ENCODE peak calls at places on chromosomes 13 and 19, in six cellular contexts. One of them, this sample, is unnamed.

GRCh38 chr19:36151144-36152051 is 849 bp downstream of the COX7A1 start:
- DNase-seq in Calu3: no peak
- DNase-seq in progenitor cell of endocrine pancreas: no peak
- DNase-seq in cardiac fibroblast: peak
- DNase-seq in AG04449: no peak
- DNase-seq in MCF 10A: no peak
- DNase-seq in this sample: no peak

GRCh38 chr19:2289714-2290435 is 7.9 kb upstream of the PEAK3 start:
- DNase-seq in progenitor cell of endocrine pancreas: no peak
- DNase-seq in MCF 10A: no peak
- DNase-seq in cardiac fibroblast: no peak
- DNase-seq in Calu3: no peak
- DNase-seq in AG04449: no peak
- DNase-seq in this sample: no peak

GRCh38 chr19:36097036-36097435 is 13.9 kb upstream of the OVOL3 start:
- DNase-seq in cardiac fibroblast: no peak
- DNase-seq in MCF 10A: no peak
- DNase-seq in progenitor cell of endocrine pancreas: no peak
- DNase-seq in AG04449: no peak
- DNase-seq in Calu3: no peak
- DNase-seq in this sample: no peak

GRCh38 chr13:38965281-38965680 is 25.4 kb downstream of the STOML3 start:
- DNase-seq in progenitor cell of endocrine pancreas: no peak
- DNase-seq in MCF 10A: no peak
- DNase-seq in AG04449: no peak
- DNase-seq in cardiac fibroblast: no peak
- DNase-seq in Calu3: no peak
- DNase-seq in this sample: no peak

GRCh38 chr19:6564393-6564792 is 26.6 kb downstream of the CD70 start:
- DNase-seq in AG04449: no peak
- DNase-seq in Calu3: no peak
- DNase-seq in MCF 10A: peak
- DNase-seq in cardiac fibroblast: peak
- DNase-seq in progenitor cell of endocrine pancreas: no peak
- DNase-seq in this sample: no peak

GRCh38 chr19:47113446-47114348 is at the start of gene ZC3H4:
- DNase-seq in MCF 10A: peak
- DNase-seq in cardiac fibroblast: peak
- DNase-seq in progenitor cell of endocrine pancreas: peak
- DNase-seq in AG04449: peak
- DNase-seq in Calu3: peak
- DNase-seq in this sample: peak

GRCh38 chr13:71242191-71242590 is 624.8 kb downstream of the DACH1 start:
- DNase-seq in Calu3: no peak
- DNase-seq in MCF 10A: no peak
- DNase-seq in cardiac fibroblast: peak
- DNase-seq in AG04449: no peak
- DNase-seq in progenitor cell of endocrine pancreas: no peak
- DNase-seq in this sample: no peak

GRCh38 chr13:26348966-26349365 is 95.0 kb downstream of the CDK8 start:
- DNase-seq in MCF 10A: no peak
- DNase-seq in cardiac fibroblast: no peak
- DNase-seq in Calu3: no peak
- DNase-seq in AG04449: no peak
- DNase-seq in progenitor cell of endocrine pancreas: no peak
- DNase-seq in this sample: no peak

GRCh38 chr13:51800456-51800855 is 3.5 kb downstream of the DHRS12 start:
- DNase-seq in progenitor cell of endocrine pancreas: no peak
- DNase-seq in MCF 10A: no peak
- DNase-seq in Calu3: no peak
- DNase-seq in AG04449: no peak
- DNase-seq in cardiac fibroblast: no peak
- DNase-seq in this sample: no peak

GRCh38 chr19:37931941-37932655 is 25.1 kb downstream of the SIPA1L3 start:
- DNase-seq in AG04449: no peak
- DNase-seq in Calu3: peak
- DNase-seq in progenitor cell of endocrine pancreas: peak
- DNase-seq in MCF 10A: peak
- DNase-seq in cardiac fibroblast: peak
- DNase-seq in this sample: peak

GRCh38 chr13:25733696-25734435 is 317.9 kb downstream of the SHISA2 start:
- DNase-seq in cardiac fibroblast: no peak
- DNase-seq in MCF 10A: no peak
- DNase-seq in Calu3: no peak
- DNase-seq in AG04449: no peak
- DNase-seq in progenitor cell of endocrine pancreas: no peak
- DNase-seq in this sample: no peak

GRCh38 chr13:113448885-113449692 is 4.2 kb downstream of the ADPRHL1 start:
- DNase-seq in AG04449: no peak
- DNase-seq in progenitor cell of endocrine pancreas: no peak
- DNase-seq in MCF 10A: peak
- DNase-seq in Calu3: peak
- DNase-seq in cardiac fibroblast: peak
- DNase-seq in this sample: no peak

GRCh38 chr19:38502410-38503143 is 69.1 kb downstream of the RYR1 start:
- DNase-seq in MCF 10A: no peak
- DNase-seq in progenitor cell of endocrine pancreas: no peak
- DNase-seq in AG04449: no peak
- DNase-seq in Calu3: no peak
- DNase-seq in cardiac fibroblast: no peak
- DNase-seq in this sample: no peak

GRCh38 chr19:4559569-4559968 is at the start of gene SEMA6B:
- DNase-seq in AG04449: no peak
- DNase-seq in Calu3: no peak
- DNase-seq in MCF 10A: no peak
- DNase-seq in progenitor cell of endocrine pancreas: no peak
- DNase-seq in cardiac fibroblast: peak
- DNase-seq in this sample: no peak

GRCh38 chr13:41216160-41216559 is 21.8 kb upstream of the KBTBD7 start:
- DNase-seq in cardiac fibroblast: peak
- DNase-seq in Calu3: no peak
- DNase-seq in progenitor cell of endocrine pancreas: no peak
- DNase-seq in AG04449: no peak
- DNase-seq in MCF 10A: no peak
- DNase-seq in this sample: no peak

GRCh38 chr19:44741841-44742352 is 6.6 kb upstream of the BCL3 start:
- DNase-seq in MCF 10A: peak
- DNase-seq in cardiac fibroblast: peak
- DNase-seq in Calu3: peak
- DNase-seq in progenitor cell of endocrine pancreas: no peak
- DNase-seq in AG04449: peak
- DNase-seq in this sample: peak

GRCh38 chr13:113052971-113053370 is 52.6 kb upstream of the F7 start:
- DNase-seq in Calu3: no peak
- DNase-seq in AG04449: no peak
- DNase-seq in MCF 10A: no peak
- DNase-seq in cardiac fibroblast: no peak
- DNase-seq in progenitor cell of endocrine pancreas: no peak
- DNase-seq in this sample: no peak

GRCh38 chr19:33469171-33470039 is 52.2 kb downstream of the PEPD start:
- DNase-seq in progenitor cell of endocrine pancreas: no peak
- DNase-seq in Calu3: no peak
- DNase-seq in AG04449: no peak
- DNase-seq in cardiac fibroblast: no peak
- DNase-seq in MCF 10A: no peak
- DNase-seq in this sample: no peak

GRCh38 chr19:30229524-30230174 is 142.5 kb upstream of the ZNF536 start:
- DNase-seq in progenitor cell of endocrine pancreas: no peak
- DNase-seq in AG04449: no peak
- DNase-seq in Calu3: no peak
- DNase-seq in MCF 10A: no peak
- DNase-seq in cardiac fibroblast: no peak
- DNase-seq in this sample: no peak

GRCh38 chr19:53915000-53915399 is 5.9 kb downstream of the CACNG7 start:
- DNase-seq in Calu3: no peak
- DNase-seq in MCF 10A: no peak
- DNase-seq in progenitor cell of endocrine pancreas: no peak
- DNase-seq in cardiac fibroblast: no peak
- DNase-seq in AG04449: no peak
- DNase-seq in this sample: no peak

GRCh38 chr13:113489171-113489548 is 1.4 kb downstream of the DCUN1D2 start:
- DNase-seq in AG04449: no peak
- DNase-seq in Calu3: peak
- DNase-seq in cardiac fibroblast: no peak
- DNase-seq in progenitor cell of endocrine pancreas: no peak
- DNase-seq in MCF 10A: peak
- DNase-seq in this sample: no peak

GRCh38 chr13:94583926-94584325 is 12.0 kb downstream of the TGDS start:
- DNase-seq in cardiac fibroblast: peak
- DNase-seq in AG04449: no peak
- DNase-seq in Calu3: no peak
- DNase-seq in progenitor cell of endocrine pancreas: no peak
- DNase-seq in MCF 10A: no peak
- DNase-seq in this sample: no peak

GRCh38 chr19:45667620-45668341 is at the start of gene GIPR:
- DNase-seq in AG04449: no peak
- DNase-seq in progenitor cell of endocrine pancreas: peak
- DNase-seq in cardiac fibroblast: no peak
- DNase-seq in Calu3: peak
- DNase-seq in MCF 10A: peak
- DNase-seq in this sample: no peak

GRCh38 chr13:77874406-77874805 is 44.2 kb downstream of the EDNRB start:
- DNase-seq in Calu3: no peak
- DNase-seq in cardiac fibroblast: peak
- DNase-seq in progenitor cell of endocrine pancreas: no peak
- DNase-seq in AG04449: no peak
- DNase-seq in MCF 10A: peak
- DNase-seq in this sample: no peak

GRCh38 chr13:114142640-114143490 is 10.4 kb upstream of the RASA3 start:
- DNase-seq in MCF 10A: no peak
- DNase-seq in AG04449: no peak
- DNase-seq in Calu3: no peak
- DNase-seq in cardiac fibroblast: no peak
- DNase-seq in progenitor cell of endocrine pancreas: no peak
- DNase-seq in this sample: no peak

GRCh38 chr19:2663920-2664571 is 38.4 kb downstream of the GNG7 start:
- DNase-seq in progenitor cell of endocrine pancreas: no peak
- DNase-seq in AG04449: no peak
- DNase-seq in Calu3: no peak
- DNase-seq in MCF 10A: no peak
- DNase-seq in cardiac fibroblast: peak
- DNase-seq in this sample: no peak

GRCh38 chr13:97948041-97948440 is 5.4 kb upstream of the IPO5 start:
- DNase-seq in Calu3: no peak
- DNase-seq in progenitor cell of endocrine pancreas: no peak
- DNase-seq in AG04449: no peak
- DNase-seq in MCF 10A: peak
- DNase-seq in cardiac fibroblast: no peak
- DNase-seq in this sample: no peak

GRCh38 chr19:39263912-39264305 is 4.3 kb upstream of the IFNL2 start:
- DNase-seq in cardiac fibroblast: no peak
- DNase-seq in progenitor cell of endocrine pancreas: no peak
- DNase-seq in AG04449: no peak
- DNase-seq in MCF 10A: no peak
- DNase-seq in Calu3: no peak
- DNase-seq in this sample: no peak

GRCh38 chr13:21964686-21965085 is 293.8 kb downstream of the FGF9 start:
- DNase-seq in Calu3: no peak
- DNase-seq in progenitor cell of endocrine pancreas: no peak
- DNase-seq in AG04449: no peak
- DNase-seq in MCF 10A: no peak
- DNase-seq in cardiac fibroblast: no peak
- DNase-seq in this sample: no peak

GRCh38 chr19:1469936-1470863 is 8.8 kb downstream of the C19orf25 start:
- DNase-seq in Calu3: peak
- DNase-seq in cardiac fibroblast: no peak
- DNase-seq in progenitor cell of endocrine pancreas: no peak
- DNase-seq in AG04449: no peak
- DNase-seq in MCF 10A: peak
- DNase-seq in this sample: no peak

GRCh38 chr19:50155520-50156109 is 7.5 kb downstream of the IZUMO2 start:
- DNase-seq in Calu3: no peak
- DNase-seq in MCF 10A: no peak
- DNase-seq in AG04449: no peak
- DNase-seq in cardiac fibroblast: no peak
- DNase-seq in progenitor cell of endocrine pancreas: no peak
- DNase-seq in this sample: no peak
- TF ChIP-seq CTCF in Calu3: peak
- TF ChIP-seq CTCF in MCF 10A: no peak
- TF ChIP-seq CTCF in AG04449: no peak
- TF ChIP-seq CTCF in cardiac fibroblast: no peak
- TF ChIP-seq CTCF in progenitor cell of endocrine pancreas: peak
- TF ChIP-seq CTCF in this sample: no peak

GRCh38 chr19:16778796-16779411 is 50.3 kb upstream of the SIN3B start:
- DNase-seq in progenitor cell of endocrine pancreas: no peak
- DNase-seq in Calu3: peak
- DNase-seq in cardiac fibroblast: peak
- DNase-seq in MCF 10A: peak
- DNase-seq in AG04449: no peak
- DNase-seq in this sample: no peak
- TF ChIP-seq CTCF in progenitor cell of endocrine pancreas: peak
- TF ChIP-seq CTCF in Calu3: peak
- TF ChIP-seq CTCF in cardiac fibroblast: peak
- TF ChIP-seq CTCF in MCF 10A: peak
- TF ChIP-seq CTCF in AG04449: peak
- TF ChIP-seq CTCF in this sample: peak

DNA sequence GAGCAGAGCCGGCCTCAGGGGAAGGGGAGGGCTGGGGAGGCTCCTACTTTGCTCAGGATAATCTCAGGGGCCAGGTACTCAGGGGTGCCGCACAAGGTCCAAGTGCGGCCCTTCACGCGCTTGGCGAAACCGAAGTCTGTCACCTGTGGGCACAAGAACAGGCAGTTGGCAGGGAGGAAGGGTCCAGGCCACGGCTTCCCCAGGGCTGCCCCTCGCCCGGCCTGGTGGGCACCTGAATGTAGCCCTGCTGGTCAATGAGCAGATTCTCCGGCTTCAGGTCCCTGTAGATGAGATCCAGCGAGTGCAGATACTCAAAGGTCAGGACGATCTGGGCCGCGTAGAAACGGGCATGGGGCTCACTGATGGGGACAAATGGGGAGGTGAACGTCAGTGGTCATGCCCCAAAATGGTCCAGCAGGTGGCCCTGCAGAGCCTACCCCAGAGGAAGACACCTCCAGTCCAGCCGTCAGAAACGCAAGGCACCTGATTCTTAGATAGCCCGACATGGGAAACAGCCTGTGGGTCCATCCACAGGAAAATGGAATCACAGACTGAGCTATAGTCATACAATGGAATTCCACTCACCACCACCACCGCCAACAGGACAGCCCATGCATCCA is 7.1 kb upstream of the SAMD1 start:
- DNase-seq in progenitor cell of endocrine pancreas: no peak
- DNase-seq in MCF 10A: no peak
- DNase-seq in cardiac fibroblast: no peak
- DNase-seq in AG04449: no peak
- DNase-seq in Calu3: no peak
- DNase-seq in this sample: no peak
- TF ChIP-seq CTCF in progenitor cell of endocrine pancreas: no peak
- TF ChIP-seq CTCF in MCF 10A: no peak
- TF ChIP-seq CTCF in cardiac fibroblast: peak
- TF ChIP-seq CTCF in AG04449: no peak
- TF ChIP-seq CTCF in Calu3: no peak
- TF ChIP-seq CTCF in this sample: peak

DNA sequence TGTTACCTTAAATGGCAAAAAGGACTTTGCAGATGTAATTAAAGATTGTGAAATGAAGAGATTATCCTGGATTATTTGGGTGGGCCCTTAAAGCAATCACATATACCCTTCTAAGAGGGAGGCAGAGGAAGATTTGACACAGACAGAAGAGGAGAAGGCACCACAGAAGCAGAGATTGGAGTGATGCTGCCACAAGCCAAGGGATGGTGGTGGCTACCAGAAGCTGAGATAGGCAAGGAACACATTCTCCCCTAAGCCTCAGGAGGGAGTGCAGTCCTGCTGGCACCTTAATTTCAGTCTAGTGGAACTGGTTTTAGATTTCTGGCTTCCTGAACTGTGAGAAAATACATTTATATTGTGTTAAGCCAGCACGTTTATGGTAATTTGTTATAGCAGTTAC is 24.2 kb downstream of the DEDD2 start:
- DNase-seq in progenitor cell of endocrine pancreas: no peak
- DNase-seq in MCF 10A: no peak
- DNase-seq in Calu3: no peak
- DNase-seq in cardiac fibroblast: no peak
- DNase-seq in AG04449: no peak
- DNase-seq in this sample: no peak
- TF ChIP-seq CTCF in progenitor cell of endocrine pancreas: no peak
- TF ChIP-seq CTCF in MCF 10A: no peak
- TF ChIP-seq CTCF in Calu3: no peak
- TF ChIP-seq CTCF in cardiac fibroblast: no peak
- TF ChIP-seq CTCF in AG04449: no peak
- TF ChIP-seq CTCF in this sample: no peak